ENCODE peak calls at places on chromosomes 16 and 17, in four cellular contexts. A is activated effector memory CD4-positive, alpha-beta T cell treated with anti-CD3 and anti-CD28 coated beads, Interleukin-2, amount 50 U/mL, for 16 hours; Y is NCI-H69; G is HEK293T. V is an unnamed sample.

GRCh38 chr17:7579001-7579838 is at the start of gene CD68:
- DNase-seq in A (peak; percentile 87), Y (peak; percentile 64), G (no peak), V (peak; percentile 83)

GRCh38 chr16:8675183-8676159 is 1.1 kb downstream of the ABAT start:
- DNase-seq in A (peak; percentile 85), Y (peak; percentile 20), G (no peak), V (no peak)

GRCh38 chr16:24609740-24610420 is 70.5 kb downstream of the RBBP6 start:
- DNase-seq in A (no peak), Y (peak; percentile 89), G (peak; percentile 67), V (no peak)

GRCh38 chr17:64732336-64733006 is 70.4 kb upstream of the SMURF2 start:
- DNase-seq in A (no peak), Y (no peak), G (no peak), V (no peak)

GRCh38 chr17:8935194-8935593 is 30.3 kb downstream of the PIK3R5 start:
- DNase-seq in A (peak; percentile 87), Y (no peak), G (no peak), V (peak; percentile 61)

GRCh38 chr17:8480011-8480976 is 44.6 kb downstream of the NDEL1 start:
- DNase-seq in A (no peak), Y (no peak), G (no peak), V (no peak)

GRCh38 chr16:89322381-89323119 is 105.0 kb downstream of the ZNF778 start:
- DNase-seq in A (no peak), Y (peak; percentile 74), G (peak; percentile 52), V (no peak)

GRCh38 chr17:80290199-80290598 is 29.5 kb downstream of the RNF213 start:
- DNase-seq in A (no peak), Y (no peak), G (no peak), V (no peak)

GRCh38 chr17:40960144-40960543 is 6.6 kb downstream of the KRT39 start:
- DNase-seq in A (no peak), Y (no peak), G (no peak), V (no peak)

GRCh38 chr16:71929048-71929447 is 33.7 kb downstream of the IST1 start:
- DNase-seq in A (no peak), Y (no peak), G (no peak), V (no peak)

V was measured in stimulated activated naive B cell treated with anti-CD40 and anti-IgM and Interleukin-4, amounts not matched to agents 10 μg/mL and 1 μg/mL and 100 μg/mL, for 72 hours.